ENCODE peak calls at places on chromosomes 5 and 9, in six cellular contexts. D is amniotic stem cell; S is bronchial epithelial cell; N is stimulated activated CD4-positive, alpha-beta T cell treated with anti-CD3 and anti-CD28 coated beads, Interleukin-1b, Interleukin-23, amount 100 ng/mL, for 1 hour; P is globus pallidus; F is CD4-positive, alpha-beta T cell. Z is an unnamed sample.

GRCh38 chr5:14913141-14913540 is 41.6 kb upstream of the ANKH start:
- DNase-seq in D (no peak), S (no peak), N (no peak), P (no peak), F (no peak), Z (no peak)

GRCh38 chr9:29198861-29199260 is 1625.6 kb upstream of the C9orf72 start:
- DNase-seq in D (no peak), S (no peak), N (no peak), P (no peak), F (no peak), Z (no peak)

GRCh38 chr9:88922091-88922490 is 69.2 kb upstream of the S1PR3 start:
- DNase-seq in D (no peak), S (no peak), N (no peak), P (no peak), F (peak; percentile 35), Z (no peak)

GRCh38 chr5:179204572-179204971 is 140.7 kb downstream of the ADAMTS2 start:
- DNase-seq in D (no peak), S (no peak), N (no peak), P (no peak), F (no peak), Z (no peak)

GRCh38 chr9:121566401-121567141 is 66.9 kb upstream of the GGTA1 start:
- DNase-seq in D (peak; percentile 15), S (peak; percentile 62), N (no peak), P (no peak), F (no peak), Z (peak; percentile 63)

GRCh38 chr9:72984150-72984947 is 31.5 kb upstream of the ALDH1A1 start:
- DNase-seq in D (no peak), S (no peak), N (no peak), P (no peak), F (no peak), Z (no peak)

GRCh38 chr5:146041180-146041789 is 64.1 kb downstream of the PLAC8L1 start:
- DNase-seq in D (no peak), S (peak; percentile 25), N (no peak), P (no peak), F (no peak), Z (peak; percentile 8)

GRCh38 chr5:143208365-143208641 is 195.2 kb downstream of the NR3C1 start:
- DNase-seq in D (no peak), S (no peak), N (no peak), P (no peak), F (no peak), Z (no peak)

GRCh38 chr5:132180134-132180745 is 47.4 kb downstream of the P4HA2 start:
- DNase-seq in D (peak; percentile 57), S (peak; percentile 65), N (no peak), P (peak; percentile 25), F (no peak), Z (peak; percentile 61)

GRCh38 chr5:179368806-179369529 is 23.7 kb upstream of the ADAMTS2 start:
- DNase-seq in D (no peak), S (no peak), N (no peak), P (no peak), F (no peak), Z (no peak)

GRCh38 chr5:9686211-9686610 is 56.1 kb upstream of the TAS2R1 start:
- DNase-seq in D (peak; percentile 35), S (no peak), N (no peak), P (no peak), F (no peak), Z (no peak)

GRCh38 chr5:177276886-177277285 is 26.6 kb downstream of the RAB24 start:
- DNase-seq in D (no peak), S (no peak), N (no peak), P (no peak), F (no peak), Z (no peak)

GRCh38 chr9:33794560-33794959 is 801 bp upstream of the PRSS3 start:
- DNase-seq in D (no peak), S (peak; percentile 67), N (no peak), P (no peak), F (no peak), Z (no peak)

GRCh38 chr5:78755822-78756429 is 107.4 kb upstream of the LHFPL2 start:
- DNase-seq in D (no peak), S (peak; percentile 49), N (no peak), P (no peak), F (no peak), Z (peak; percentile 41)

GRCh38 chr5:159514229-159514822 is 184.0 kb upstream of the IL12B start:
- DNase-seq in D (no peak), S (no peak), N (no peak), P (no peak), F (no peak), Z (no peak)

GRCh38 chr5:39898731-39899130 is 474.0 kb upstream of the DAB2 start:
- DNase-seq in D (no peak), S (no peak), N (no peak), P (no peak), F (no peak), Z (no peak)

GRCh38 chr5:154818459-154819116 is 31.8 kb downstream of the FAXDC2 start:
- DNase-seq in D (no peak), S (no peak), N (no peak), P (no peak), F (no peak), Z (no peak)

GRCh38 chr9:137034039-137034708 is 2.3 kb upstream of the FUT7 start:
- DNase-seq in D (no peak), S (no peak), N (no peak), P (no peak), F (no peak), Z (no peak)

GRCh38 chr9:74551266-74551665 is 54.1 kb downstream of the RORB start:
- DNase-seq in D (no peak), S (peak; percentile 66), N (no peak), P (peak; percentile 36), F (no peak), Z (no peak)

GRCh38 chr9:84170521-84171141 is 169.9 kb downstream of the SLC28A3 start:
- DNase-seq in D (peak; percentile 87), S (peak; percentile 84), N (no peak), P (no peak), F (no peak), Z (peak; percentile 99)

GRCh38 chr9:83070257-83070656 is 7.3 kb upstream of the RASEF start:
- DNase-seq in D (no peak), S (peak; percentile 86), N (no peak), P (no peak), F (no peak), Z (no peak)

GRCh38 chr5:172533058-172533398 is 78.7 kb upstream of the SH3PXD2B start:
- DNase-seq in D (no peak), S (no peak), N (no peak), P (no peak), F (no peak), Z (no peak)

GRCh38 chr5:97560176-97560993 is 377.3 kb upstream of the RIOK2 start:
- DNase-seq in D (no peak), S (peak; percentile 96), N (no peak), P (peak; percentile 35), F (no peak), Z (no peak)